ENCODE peak calls at places on chromosomes 7 and 10, in four cellular contexts. One of them, this sample, is unnamed.

GRCh38 chr10:28505359-28505959 is 27.5 kb upstream of the WAC start:
- DNase-seq in fibroblast of lung: no peak
- DNase-seq in mammary epithelial cell: no peak
- DNase-seq in IMR-90: no peak
- DNase-seq in this sample: no peak

GRCh38 chr7:88111136-88111748 is 108.6 kb downstream of the SRI start:
- DNase-seq in mammary epithelial cell: peak
- DNase-seq in fibroblast of lung: peak
- DNase-seq in IMR-90: peak
- DNase-seq in this sample: peak

GRCh38 chr7:4131043-4131442 is 551.1 kb upstream of the FOXK1 start:
- DNase-seq in mammary epithelial cell: no peak
- DNase-seq in IMR-90: no peak
- DNase-seq in fibroblast of lung: no peak
- DNase-seq in this sample: no peak

GRCh38 chr7:21542891-21543527 is at the start of gene DNAH11:
- DNase-seq in fibroblast of lung: peak
- DNase-seq in mammary epithelial cell: peak
- DNase-seq in IMR-90: no peak
- DNase-seq in this sample: peak

GRCh38 chr10:93849605-93850004 is 44.2 kb upstream of the SLC35G1 start:
- DNase-seq in fibroblast of lung: no peak
- DNase-seq in IMR-90: no peak
- DNase-seq in mammary epithelial cell: no peak
- DNase-seq in this sample: no peak

GRCh38 chr10:100183482-100183881 is 2.3 kb downstream of the ERLIN1 start:
- DNase-seq in fibroblast of lung: no peak
- DNase-seq in mammary epithelial cell: peak
- DNase-seq in IMR-90: peak
- DNase-seq in this sample: peak

GRCh38 chr10:5915451-5915850 is 25.4 kb downstream of the FBH1 start:
- DNase-seq in fibroblast of lung: no peak
- DNase-seq in mammary epithelial cell: no peak
- DNase-seq in IMR-90: no peak
- DNase-seq in this sample: no peak

GRCh38 chr7:142477079-142477651 is 219.3 kb upstream of the PRSS58 start:
- DNase-seq in mammary epithelial cell: peak
- DNase-seq in fibroblast of lung: peak
- DNase-seq in IMR-90: peak
- DNase-seq in this sample: no peak

GRCh38 chr10:113305871-113306270 is 247.0 kb upstream of the HABP2 start:
- DNase-seq in IMR-90: peak
- DNase-seq in fibroblast of lung: peak
- DNase-seq in mammary epithelial cell: no peak
- DNase-seq in this sample: no peak

GRCh38 chr10:86392723-86393094 is 26.1 kb upstream of the GRID1 start:
- DNase-seq in fibroblast of lung: no peak
- DNase-seq in IMR-90: no peak
- DNase-seq in mammary epithelial cell: no peak
- DNase-seq in this sample: no peak

GRCh38 chr10:86391236-86391840 is 24.7 kb upstream of the GRID1 start:
- DNase-seq in IMR-90: no peak
- DNase-seq in mammary epithelial cell: no peak
- DNase-seq in fibroblast of lung: no peak
- DNase-seq in this sample: no peak

GRCh38 chr10:86393401-86393800 is 26.8 kb upstream of the GRID1 start:
- DNase-seq in IMR-90: no peak
- DNase-seq in fibroblast of lung: no peak
- DNase-seq in mammary epithelial cell: no peak
- DNase-seq in this sample: no peak

GRCh38 chr10:86390337-86391120 is 23.9 kb upstream of the GRID1 start:
- DNase-seq in IMR-90: no peak
- DNase-seq in fibroblast of lung: no peak
- DNase-seq in mammary epithelial cell: peak
- DNase-seq in this sample: no peak

DNA sequence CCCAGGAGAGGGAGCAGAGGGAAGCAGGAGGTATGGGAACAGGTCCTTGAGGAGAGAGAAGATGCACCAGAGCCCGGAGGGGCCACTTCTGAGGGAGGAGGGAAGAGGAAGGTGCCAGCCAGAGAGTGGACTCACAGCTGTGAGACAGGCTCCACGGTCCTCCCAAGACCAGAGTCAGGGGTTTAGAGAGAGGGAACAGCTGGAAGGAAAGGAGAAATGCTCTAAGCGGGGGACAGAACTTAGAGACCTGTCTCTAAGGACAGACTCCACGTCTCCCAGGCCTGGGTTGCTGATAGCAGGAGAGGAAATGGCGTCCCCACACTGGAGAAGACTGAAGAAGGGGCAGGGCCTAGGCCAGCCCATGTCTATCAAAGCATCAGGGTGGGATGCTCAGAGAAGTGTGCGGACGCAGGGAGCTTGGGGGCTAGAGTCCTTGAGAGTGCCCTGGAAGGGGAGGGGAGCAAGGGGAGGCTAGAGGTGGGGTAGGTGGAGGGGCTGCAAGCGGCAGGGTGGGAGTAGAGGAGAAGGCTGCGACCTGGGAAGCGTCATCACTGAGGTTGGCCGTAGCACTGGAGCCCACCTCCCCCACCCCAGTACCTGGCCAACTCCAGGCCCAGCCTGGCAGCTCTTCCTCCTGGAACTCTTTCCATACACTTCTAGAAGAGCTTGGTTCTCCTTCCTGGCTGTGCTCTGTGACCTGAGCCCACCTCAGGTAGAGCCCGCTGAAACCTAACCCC is 25.6 kb upstream of the GRID1 start:
- DNase-seq in mammary epithelial cell: no peak
- DNase-seq in IMR-90: no peak
- DNase-seq in fibroblast of lung: no peak
- DNase-seq in this sample: no peak
- H2AFZ ChIP-seq in mammary epithelial cell: no peak
- H2AFZ ChIP-seq in IMR-90: peak
- H2AFZ ChIP-seq in fibroblast of lung: no peak
- H2AFZ ChIP-seq in this sample: no peak

GRCh38 chr7:2521341-2521745 is 1.8 kb downstream of the LFNG start:
- DNase-seq in IMR-90: no peak
- DNase-seq in fibroblast of lung: no peak
- DNase-seq in mammary epithelial cell: no peak
- DNase-seq in this sample: no peak

GRCh38 chr7:2520808-2521146 is 1.2 kb downstream of the LFNG start:
- DNase-seq in mammary epithelial cell: no peak
- DNase-seq in fibroblast of lung: no peak
- DNase-seq in IMR-90: no peak
- DNase-seq in this sample: no peak

GRCh38 chr7:2519119-2519930 is at the start of gene LFNG:
- DNase-seq in mammary epithelial cell: peak
- DNase-seq in IMR-90: peak
- DNase-seq in fibroblast of lung: peak
- DNase-seq in this sample: peak

GRCh38 chr7:2518737-2519118 is 846 bp upstream of the LFNG start:
- DNase-seq in fibroblast of lung: no peak
- DNase-seq in IMR-90: no peak
- DNase-seq in mammary epithelial cell: no peak
- DNase-seq in this sample: no peak

GRCh38 chr7:2520131-2520807 is 695 bp downstream of the LFNG start:
- DNase-seq in IMR-90: no peak
- DNase-seq in mammary epithelial cell: peak
- DNase-seq in fibroblast of lung: no peak
- DNase-seq in this sample: peak
- TF ChIP-seq CTCF in IMR-90: no peak
- TF ChIP-seq CTCF in mammary epithelial cell: peak
- TF ChIP-seq CTCF in fibroblast of lung: no peak
- TF ChIP-seq CTCF in this sample: no peak

DNA sequence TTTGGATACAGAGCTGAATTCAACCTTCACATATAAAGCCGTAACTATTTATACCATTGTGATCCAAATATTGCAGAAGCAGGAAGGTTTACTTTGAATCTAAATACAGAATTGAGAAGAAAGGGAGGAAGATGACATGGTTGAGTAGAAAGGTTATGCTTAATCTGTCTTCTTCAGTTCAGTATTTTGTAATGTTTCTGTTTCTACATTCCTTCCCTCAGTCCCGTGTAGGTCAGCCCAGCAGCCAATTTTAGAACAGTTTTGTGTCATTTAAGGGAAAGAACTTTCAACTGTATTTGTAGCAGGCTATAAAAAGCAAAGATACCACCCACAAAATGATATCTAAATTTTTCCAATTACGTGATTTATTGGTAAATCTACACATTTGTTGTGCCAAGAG is 97.4 kb downstream of the CPED1 start:
- DNase-seq in IMR-90: peak
- DNase-seq in fibroblast of lung: peak
- DNase-seq in mammary epithelial cell: no peak
- DNase-seq in this sample: no peak
- H2AFZ ChIP-seq in IMR-90: no peak
- H2AFZ ChIP-seq in fibroblast of lung: no peak
- H2AFZ ChIP-seq in mammary epithelial cell: no peak
- H2AFZ ChIP-seq in this sample: no peak

GRCh38 chr7:83077328-83077727 is 85.4 kb downstream of the PCLO start:
- DNase-seq in fibroblast of lung: peak
- DNase-seq in IMR-90: no peak
- DNase-seq in mammary epithelial cell: peak
- DNase-seq in this sample: no peak

DNA sequence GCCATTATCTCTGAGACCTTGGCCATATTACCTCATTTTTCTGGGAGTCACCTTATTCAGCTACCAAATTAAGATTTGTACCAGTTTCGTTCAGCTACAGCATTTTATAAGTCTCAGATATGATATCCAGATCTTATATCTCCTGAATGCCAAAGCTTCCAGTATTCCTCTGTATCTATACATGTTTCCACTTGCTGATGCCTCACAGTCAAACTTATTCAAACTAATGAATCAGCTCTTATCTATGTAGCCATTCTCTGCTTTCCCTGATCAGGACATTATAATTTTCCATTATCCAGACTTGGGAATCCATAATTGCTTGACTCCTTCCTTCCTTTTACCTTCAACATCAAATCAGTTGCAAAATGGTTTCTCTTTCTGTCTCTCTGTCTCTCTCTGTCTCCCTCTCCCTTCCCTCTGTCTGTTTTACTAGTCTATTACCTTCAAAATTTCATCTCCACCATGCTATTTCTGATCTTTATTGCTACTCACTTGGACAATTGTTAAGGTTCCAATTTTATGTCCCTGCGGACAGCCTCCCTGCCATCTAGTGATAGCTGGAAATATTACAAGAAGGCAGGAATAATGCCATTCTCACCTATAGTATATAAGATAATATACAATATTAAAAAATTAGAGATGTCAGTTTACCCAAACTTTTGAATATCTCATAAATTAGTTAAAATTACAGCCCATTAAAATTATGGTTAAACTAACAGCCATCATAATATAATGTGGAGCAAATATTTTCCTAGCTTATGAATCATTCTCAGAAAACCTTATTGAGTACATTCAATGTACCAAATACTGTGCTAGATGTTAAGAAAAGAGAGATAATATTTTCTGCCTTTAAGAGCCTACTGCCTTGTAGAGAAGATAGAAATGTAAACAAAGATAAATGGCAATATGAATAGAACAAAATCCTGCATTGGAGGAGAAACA is 89.8 kb downstream of the PCLO start:
- DNase-seq in IMR-90: no peak
- DNase-seq in fibroblast of lung: no peak
- DNase-seq in mammary epithelial cell: peak
- DNase-seq in this sample: no peak
- TF ChIP-seq CTCF in IMR-90: no peak
- TF ChIP-seq CTCF in fibroblast of lung: no peak
- TF ChIP-seq CTCF in mammary epithelial cell: peak
- TF ChIP-seq CTCF in this sample: peak

DNA sequence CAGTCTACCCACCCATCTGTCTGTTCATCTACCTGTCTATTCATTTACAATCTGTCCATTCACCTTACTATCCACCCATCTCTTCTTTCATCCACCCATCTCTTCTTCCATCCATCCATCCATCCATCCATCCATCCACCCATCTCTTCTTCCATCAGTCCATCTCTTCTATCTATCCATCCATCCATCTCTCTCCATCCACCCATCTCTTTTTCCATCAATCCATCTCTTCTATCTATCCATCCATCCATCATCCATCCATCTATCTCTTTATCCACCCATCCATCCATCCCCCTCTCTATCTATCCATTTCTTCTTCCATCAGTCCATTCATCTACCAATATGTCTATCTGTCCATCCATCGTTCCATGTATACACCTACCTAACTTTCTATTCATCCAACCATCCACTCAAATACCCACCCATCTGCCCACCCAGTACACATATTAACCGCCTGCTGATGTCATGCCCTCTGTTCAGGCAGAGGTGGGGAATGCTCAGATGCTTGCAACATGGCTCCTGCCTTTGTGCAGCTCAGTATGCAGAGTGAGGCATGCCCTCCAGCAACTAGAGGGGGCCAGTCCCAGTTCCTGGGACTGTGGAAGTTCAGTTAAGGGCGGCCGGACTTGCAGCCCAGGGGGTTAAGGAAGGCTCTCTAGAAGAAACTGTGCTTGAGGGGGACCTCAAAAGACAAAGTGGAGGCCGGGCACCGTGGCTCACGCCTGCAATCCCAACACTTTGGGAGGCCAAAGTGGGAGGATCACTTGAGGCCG is 11.3 kb upstream of the MLXIPL start:
- DNase-seq in mammary epithelial cell: no peak
- DNase-seq in IMR-90: no peak
- DNase-seq in fibroblast of lung: no peak
- DNase-seq in this sample: no peak
- H2AFZ ChIP-seq in mammary epithelial cell: no peak
- H2AFZ ChIP-seq in IMR-90: no peak
- H2AFZ ChIP-seq in fibroblast of lung: no peak
- H2AFZ ChIP-seq in this sample: no peak

DNA sequence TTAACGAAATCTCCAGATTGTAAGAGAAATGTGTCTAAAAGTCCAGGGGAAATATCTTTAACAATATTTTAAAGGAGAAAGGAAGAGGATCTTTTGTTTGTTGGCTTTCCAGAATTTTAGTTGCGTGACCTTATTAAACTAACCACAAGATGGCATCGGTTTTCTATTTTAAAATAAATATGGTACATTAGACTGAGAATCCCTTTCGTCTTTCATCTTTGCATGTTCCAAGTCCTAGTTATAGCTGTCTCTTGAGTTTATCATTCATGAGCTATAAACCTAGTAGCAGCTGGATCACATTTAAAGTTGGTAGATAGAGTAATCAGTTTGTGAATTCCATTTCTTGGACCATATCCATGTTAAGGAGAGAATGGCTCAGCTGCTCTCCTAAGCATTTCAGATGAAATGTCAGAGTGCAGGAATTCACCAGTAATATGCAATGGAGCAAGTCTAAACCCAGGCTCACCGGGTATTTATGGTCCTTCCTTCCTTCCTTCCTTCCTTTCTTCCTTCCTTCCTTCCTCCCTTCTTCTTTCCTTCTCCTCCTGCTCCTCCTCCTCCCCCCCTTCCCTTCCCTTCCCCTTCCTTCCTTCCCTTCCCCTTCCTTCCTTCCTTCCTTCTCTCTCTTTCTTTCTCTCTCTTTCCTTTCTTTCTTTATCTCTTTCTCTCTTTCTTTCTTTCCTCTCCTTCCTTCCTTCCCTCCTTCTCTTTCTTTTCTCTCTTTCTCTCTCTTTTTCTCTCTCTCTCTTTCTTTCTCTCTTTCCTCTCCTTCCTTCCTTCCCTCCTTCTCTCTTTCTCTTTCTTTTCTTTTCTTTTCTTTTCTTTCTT is 57.8 kb upstream of the RAB18 start:
- DNase-seq in fibroblast of lung: peak
- DNase-seq in IMR-90: peak
- DNase-seq in mammary epithelial cell: peak
- DNase-seq in this sample: no peak
- TF ChIP-seq CTCF in fibroblast of lung: no peak
- TF ChIP-seq CTCF in IMR-90: peak
- TF ChIP-seq CTCF in mammary epithelial cell: peak
- TF ChIP-seq CTCF in this sample: peak

GRCh38 chr7:20269726-20270125 is 52.5 kb upstream of the MACC1 start:
- DNase-seq in IMR-90: peak
- DNase-seq in mammary epithelial cell: peak
- DNase-seq in fibroblast of lung: peak
- DNase-seq in this sample: no peak
- H2AFZ ChIP-seq in IMR-90: no peak
- H2AFZ ChIP-seq in mammary epithelial cell: peak
- H2AFZ ChIP-seq in fibroblast of lung: no peak
- H2AFZ ChIP-seq in this sample: no peak